ENCODE peak calls at places on chromosome 14, in eight cellular contexts. One of them, this sample, is unnamed.

GRCh38 chr14:95260537-95261440 is 58.9 kb downstream of the CLMN start:
- DNase-seq in SJSA1: no peak
- DNase-seq in Panc1: no peak
- DNase-seq in left ventricle myocardium inferior: peak; percentile 32
- DNase-seq in heart right ventricle: no peak
- DNase-seq in uterus: no peak
- DNase-seq in GM23338: no peak
- DNase-seq in fibroblast of lung: peak; percentile 88
- DNase-seq in this sample: peak; percentile 57

GRCh38 chr14:72646861-72647528 is 246.9 kb downstream of the DPF3 start:
- DNase-seq in fibroblast of lung: peak; percentile 91
- DNase-seq in heart right ventricle: no peak
- DNase-seq in Panc1: no peak
- DNase-seq in uterus: no peak
- DNase-seq in SJSA1: no peak
- DNase-seq in GM23338: no peak
- DNase-seq in left ventricle myocardium inferior: no peak
- DNase-seq in this sample: no peak

GRCh38 chr14:69673578-69674305 is 62.3 kb downstream of the SUSD6 start:
- DNase-seq in left ventricle myocardium inferior: no peak
- DNase-seq in fibroblast of lung: no peak
- DNase-seq in GM23338: peak; percentile 38
- DNase-seq in heart right ventricle: no peak
- DNase-seq in uterus: no peak
- DNase-seq in Panc1: no peak
- DNase-seq in SJSA1: no peak
- DNase-seq in this sample: peak; percentile 19

GRCh38 chr14:66066991-66067788 is 419.0 kb upstream of the CCDC196 start:
- DNase-seq in fibroblast of lung: peak; percentile 20
- DNase-seq in SJSA1: no peak
- DNase-seq in GM23338: no peak
- DNase-seq in left ventricle myocardium inferior: no peak
- DNase-seq in uterus: no peak
- DNase-seq in heart right ventricle: no peak
- DNase-seq in Panc1: no peak
- DNase-seq in this sample: no peak

GRCh38 chr14:95140060-95140858 is 17.1 kb downstream of the DICER1 start:
- DNase-seq in SJSA1: no peak
- DNase-seq in GM23338: no peak
- DNase-seq in heart right ventricle: no peak
- DNase-seq in Panc1: no peak
- DNase-seq in left ventricle myocardium inferior: no peak
- DNase-seq in uterus: no peak
- DNase-seq in fibroblast of lung: peak; percentile 51
- DNase-seq in this sample: no peak

GRCh38 chr14:65179918-65180724 is 77.8 kb upstream of the MAX start:
- DNase-seq in fibroblast of lung: peak; percentile 94
- DNase-seq in uterus: no peak
- DNase-seq in heart right ventricle: no peak
- DNase-seq in GM23338: no peak
- DNase-seq in Panc1: no peak
- DNase-seq in left ventricle myocardium inferior: peak; percentile 32
- DNase-seq in SJSA1: peak; percentile 61
- DNase-seq in this sample: peak; percentile 93

GRCh38 chr14:72439707-72440106 is 454.2 kb downstream of the DPF3 start:
- DNase-seq in SJSA1: no peak
- DNase-seq in fibroblast of lung: no peak
- DNase-seq in Panc1: no peak
- DNase-seq in left ventricle myocardium inferior: no peak
- DNase-seq in uterus: no peak
- DNase-seq in heart right ventricle: no peak
- DNase-seq in GM23338: no peak
- DNase-seq in this sample: no peak

GRCh38 chr14:99792551-99793212 is 531 bp upstream of the EML1 start:
- DNase-seq in heart right ventricle: peak; percentile 41
- DNase-seq in left ventricle myocardium inferior: peak; percentile 39
- DNase-seq in GM23338: peak; percentile 44
- DNase-seq in fibroblast of lung: peak; percentile 29
- DNase-seq in uterus: peak; percentile 44
- DNase-seq in Panc1: no peak
- DNase-seq in SJSA1: no peak
- DNase-seq in this sample: peak; percentile 36

GRCh38 chr14:23430733-23431105 is 4.7 kb downstream of the MYH7 start:
- DNase-seq in left ventricle myocardium inferior: no peak
- DNase-seq in SJSA1: no peak
- DNase-seq in uterus: no peak
- DNase-seq in fibroblast of lung: peak; percentile 11
- DNase-seq in GM23338: no peak
- DNase-seq in Panc1: no peak
- DNase-seq in heart right ventricle: no peak
- DNase-seq in this sample: no peak

GRCh38 chr14:92690171-92691011 is 58.0 kb downstream of the LGMN start:
- DNase-seq in uterus: peak; percentile 40
- DNase-seq in heart right ventricle: no peak
- DNase-seq in GM23338: peak; percentile 33
- DNase-seq in fibroblast of lung: peak; percentile 61
- DNase-seq in left ventricle myocardium inferior: no peak
- DNase-seq in Panc1: no peak
- DNase-seq in SJSA1: no peak
- DNase-seq in this sample: peak; percentile 72

GRCh38 chr14:69694730-69695663 is 71.9 kb upstream of the SRSF5 start:
- DNase-seq in Panc1: no peak
- DNase-seq in GM23338: no peak
- DNase-seq in uterus: no peak
- DNase-seq in SJSA1: no peak
- DNase-seq in fibroblast of lung: peak; percentile 60
- DNase-seq in left ventricle myocardium inferior: no peak
- DNase-seq in heart right ventricle: no peak
- DNase-seq in this sample: no peak

GRCh38 chr14:54040851-54041250 is 84.2 kb upstream of the BMP4 start:
- DNase-seq in fibroblast of lung: peak; percentile 82
- DNase-seq in left ventricle myocardium inferior: no peak
- DNase-seq in SJSA1: no peak
- DNase-seq in GM23338: no peak
- DNase-seq in Panc1: no peak
- DNase-seq in heart right ventricle: no peak
- DNase-seq in uterus: no peak
- DNase-seq in this sample: no peak

GRCh38 chr14:96160913-96161310 is 43.7 kb upstream of the BDKRB2 start:
- DNase-seq in SJSA1: no peak
- DNase-seq in heart right ventricle: no peak
- DNase-seq in Panc1: no peak
- DNase-seq in left ventricle myocardium inferior: no peak
- DNase-seq in uterus: no peak
- DNase-seq in fibroblast of lung: no peak
- DNase-seq in GM23338: no peak
- DNase-seq in this sample: no peak

GRCh38 chr14:67529947-67530935 is 2.8 kb upstream of the PLEKHH1 start:
- DNase-seq in Panc1: no peak
- DNase-seq in fibroblast of lung: no peak
- DNase-seq in SJSA1: no peak
- DNase-seq in left ventricle myocardium inferior: no peak
- DNase-seq in heart right ventricle: no peak
- DNase-seq in GM23338: no peak
- DNase-seq in uterus: no peak
- DNase-seq in this sample: no peak

GRCh38 chr14:38839743-38840375 is 263.2 kb downstream of the SEC23A start:
- DNase-seq in uterus: no peak
- DNase-seq in left ventricle myocardium inferior: no peak
- DNase-seq in fibroblast of lung: peak; percentile 20
- DNase-seq in SJSA1: no peak
- DNase-seq in GM23338: no peak
- DNase-seq in Panc1: no peak
- DNase-seq in heart right ventricle: no peak
- DNase-seq in this sample: no peak

GRCh38 chr14:70436867-70437266 is 15.1 kb upstream of the ADAM21 start:
- DNase-seq in GM23338: no peak
- DNase-seq in Panc1: no peak
- DNase-seq in left ventricle myocardium inferior: no peak
- DNase-seq in uterus: no peak
- DNase-seq in SJSA1: no peak
- DNase-seq in heart right ventricle: no peak
- DNase-seq in fibroblast of lung: no peak
- DNase-seq in this sample: no peak

GRCh38 chr14:33908540-33909223 is 42.2 kb downstream of the EGLN3 start:
- DNase-seq in uterus: no peak
- DNase-seq in GM23338: peak; percentile 68
- DNase-seq in fibroblast of lung: no peak
- DNase-seq in left ventricle myocardium inferior: no peak
- DNase-seq in Panc1: no peak
- DNase-seq in heart right ventricle: no peak
- DNase-seq in SJSA1: no peak
- DNase-seq in this sample: no peak

GRCh38 chr14:50943261-50943942 is 881 bp downstream of the PYGL start:
- DNase-seq in SJSA1: no peak
- DNase-seq in uterus: peak; percentile 78
- DNase-seq in GM23338: peak; percentile 72
- DNase-seq in Panc1: no peak
- DNase-seq in left ventricle myocardium inferior: peak; percentile 56
- DNase-seq in heart right ventricle: peak; percentile 49
- DNase-seq in fibroblast of lung: peak; percentile 67
- DNase-seq in this sample: peak; percentile 37

GRCh38 chr14:50943943-50944646 is at the start of gene PYGL:
- DNase-seq in left ventricle myocardium inferior: peak; percentile 83
- DNase-seq in uterus: peak; percentile 66
- DNase-seq in heart right ventricle: peak; percentile 80
- DNase-seq in GM23338: peak; percentile 89
- DNase-seq in SJSA1: peak; percentile 69
- DNase-seq in fibroblast of lung: peak; percentile 76
- DNase-seq in Panc1: no peak
- DNase-seq in this sample: peak; percentile 56

DNA sequence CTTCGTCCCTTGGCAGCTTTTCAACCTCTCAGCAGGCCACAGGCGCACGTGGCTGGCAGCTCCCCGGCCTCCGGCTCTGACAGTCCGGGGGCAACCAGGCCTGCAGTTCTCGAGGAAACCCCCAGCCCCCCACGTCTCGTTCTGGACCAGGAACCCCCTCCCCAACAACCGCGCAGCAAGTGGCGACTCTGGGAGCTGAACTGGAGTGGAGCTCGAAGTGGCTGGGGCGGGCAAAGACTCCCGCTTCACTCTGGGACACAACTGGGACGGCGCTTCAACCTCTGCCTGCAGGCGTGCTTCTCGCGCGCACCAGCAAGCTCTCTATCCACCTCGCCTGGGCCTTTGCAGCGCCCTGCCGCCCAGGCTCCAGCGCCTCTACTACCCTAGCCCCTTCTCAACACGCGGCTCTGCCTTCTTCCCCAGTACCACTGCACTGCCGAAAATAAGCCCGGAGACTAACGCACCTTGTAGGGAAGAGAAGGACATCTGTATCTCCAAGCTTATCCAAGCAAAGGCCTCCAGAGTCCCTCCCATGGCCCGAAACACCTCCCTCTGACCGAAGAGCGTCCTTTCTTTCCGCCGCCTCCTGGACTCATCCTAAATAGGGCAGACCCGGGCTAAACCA is 2.4 kb upstream of the NKX2-1 start:
- DNase-seq in GM23338: peak; percentile 71
- DNase-seq in left ventricle myocardium inferior: no peak
- DNase-seq in uterus: no peak
- DNase-seq in SJSA1: no peak
- DNase-seq in Panc1: no peak
- DNase-seq in fibroblast of lung: no peak
- DNase-seq in heart right ventricle: no peak
- DNase-seq in this sample: no peak
- H3K27me3 ChIP-seq in GM23338: peaks cover 100% of the 10 kb centered on the region
- H3K27me3 ChIP-seq in left ventricle myocardium inferior: peaks cover 100% of the 10 kb centered on the region
- H3K27me3 ChIP-seq in uterus: peaks cover 3% of the 10 kb centered on the region
- H3K27me3 ChIP-seq in SJSA1: peaks cover 47% of the 10 kb centered on the region
- H3K27me3 ChIP-seq in Panc1: peaks cover 4% of the 10 kb centered on the region
- H3K27me3 ChIP-seq in fibroblast of lung: peaks cover 69% of the 10 kb centered on the region
- H3K27me3 ChIP-seq in heart right ventricle: peaks cover 100% of the 10 kb centered on the region
- H3K27me3 ChIP-seq in this sample: peaks cover 85% of the 10 kb centered on the region

DNA sequence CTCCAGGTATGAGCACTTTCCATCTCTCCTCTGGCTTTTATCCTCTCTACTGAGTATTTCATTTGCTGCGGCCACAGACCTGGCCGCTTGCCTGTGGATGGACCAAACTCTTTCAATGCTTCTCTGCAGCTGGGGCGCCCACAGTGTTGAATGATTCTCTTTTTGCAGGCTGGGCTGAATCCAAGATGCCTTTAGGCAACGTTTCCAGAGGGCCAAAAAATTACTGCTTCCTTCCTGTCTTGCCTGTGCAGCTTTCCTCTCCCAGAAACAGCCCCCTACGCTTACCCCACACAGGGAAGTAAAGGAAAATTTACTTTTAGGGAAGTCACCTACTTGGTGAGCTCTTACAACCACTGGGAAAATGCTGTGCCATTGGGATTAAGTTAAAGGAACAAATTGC is 55.6 kb upstream of the JDP2 start:
- DNase-seq in fibroblast of lung: peak; percentile 1
- DNase-seq in SJSA1: no peak
- DNase-seq in Panc1: no peak
- DNase-seq in uterus: no peak
- DNase-seq in GM23338: no peak
- DNase-seq in left ventricle myocardium inferior: no peak
- DNase-seq in heart right ventricle: no peak
- DNase-seq in this sample: no peak
- H3K4me1 ChIP-seq in fibroblast of lung: no peaks in the 10 kb centered on the region
- H3K4me1 ChIP-seq in SJSA1: no peaks in the 10 kb centered on the region
- H3K4me1 ChIP-seq in Panc1: no peaks in the 10 kb centered on the region
- H3K4me1 ChIP-seq in uterus: no peaks in the 10 kb centered on the region
- H3K4me1 ChIP-seq in GM23338: no peaks in the 10 kb centered on the region
- H3K4me1 ChIP-seq in left ventricle myocardium inferior: peaks cover 16% of the 10 kb centered on the region
- H3K4me1 ChIP-seq in heart right ventricle: no peaks in the 10 kb centered on the region
- H3K4me1 ChIP-seq in this sample: no peaks in the 10 kb centered on the region

DNA sequence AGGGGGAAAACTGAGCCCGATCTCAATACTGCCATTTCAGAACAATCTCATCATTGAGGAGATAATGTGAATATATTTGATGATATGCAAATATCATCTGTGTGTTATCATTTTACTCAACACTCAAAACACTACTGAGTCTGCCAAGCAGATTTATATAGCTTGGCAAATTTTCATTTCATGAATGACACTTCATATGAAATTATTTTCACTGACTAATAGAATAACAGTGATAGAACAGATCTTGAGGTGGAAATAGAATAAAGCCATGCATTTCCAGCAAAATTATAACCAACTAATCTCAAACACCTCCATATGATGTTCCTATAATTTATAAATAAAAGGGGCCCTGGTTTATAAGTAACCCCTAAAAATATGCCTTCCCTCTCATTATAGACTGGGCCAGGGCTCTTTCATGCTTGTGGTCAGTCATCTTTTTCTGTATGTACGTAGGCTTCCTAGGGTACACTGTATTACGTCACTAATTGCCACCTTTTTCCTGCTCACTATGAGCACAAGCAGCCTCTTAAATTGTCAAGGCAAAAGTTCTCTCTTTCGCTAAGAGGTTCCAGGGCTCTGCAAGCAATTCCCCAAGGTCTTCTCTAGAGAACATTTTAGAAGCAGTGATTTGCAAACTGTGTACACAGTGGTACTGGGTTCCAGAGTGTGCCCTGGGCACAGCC is 197.1 kb upstream of the FOXN3 start:
- DNase-seq in heart right ventricle: no peak
- DNase-seq in Panc1: no peak
- DNase-seq in SJSA1: no peak
- DNase-seq in GM23338: no peak
- DNase-seq in fibroblast of lung: no peak
- DNase-seq in uterus: no peak
- DNase-seq in left ventricle myocardium inferior: no peak
- DNase-seq in this sample: no peak
- H3K4me3 ChIP-seq in heart right ventricle: no peak overlapping the region
- H3K4me3 ChIP-seq in Panc1: no peak overlapping the region
- H3K4me3 ChIP-seq in SJSA1: no peak overlapping the region
- H3K4me3 ChIP-seq in GM23338: peak overlapping the region; percentile 67
- H3K4me3 ChIP-seq in fibroblast of lung: no peak overlapping the region
- H3K4me3 ChIP-seq in uterus: no peak overlapping the region
- H3K4me3 ChIP-seq in left ventricle myocardium inferior: peak overlapping the region; percentile 83
- H3K4me3 ChIP-seq in this sample: no peak overlapping the region

GRCh38 chr14:105198588-105198987 is 17.5 kb upstream of the NUDT14 start:
- DNase-seq in Panc1: no peak
- DNase-seq in fibroblast of lung: no peak
- DNase-seq in GM23338: no peak
- DNase-seq in left ventricle myocardium inferior: no peak
- DNase-seq in SJSA1: no peak
- DNase-seq in heart right ventricle: no peak
- DNase-seq in uterus: no peak
- DNase-seq in this sample: no peak
- H3K27me3 ChIP-seq in Panc1: no peaks in the 10 kb centered on the region
- H3K27me3 ChIP-seq in fibroblast of lung: peaks cover 14% of the 10 kb centered on the region
- H3K27me3 ChIP-seq in GM23338: peaks cover 14% of the 10 kb centered on the region
- H3K27me3 ChIP-seq in left ventricle myocardium inferior: peaks cover 69% of the 10 kb centered on the region
- H3K27me3 ChIP-seq in SJSA1: no peaks in the 10 kb centered on the region
- H3K27me3 ChIP-seq in heart right ventricle: peaks cover 88% of the 10 kb centered on the region
- H3K27me3 ChIP-seq in uterus: no peaks in the 10 kb centered on the region
- H3K27me3 ChIP-seq in this sample: peaks cover 46% of the 10 kb centered on the region

This sample was measured in body of pancreas.